ENCODE peak calls at places on chromosome 6, in nine cellular contexts. O is epithelial cell of esophagus, U is GM12865, A is pancreas, B is lung, N is IMR-90, S is NB4, Z is RWPE1, D is fibroblast of lung. X is an unnamed sample.

GRCh38 chr6:42522021-42522420 is 41.8 kb upstream of the UBR2 start:
- DNase-seq in O (no peak), U (no peak), A (no peak), B (no peak), N (peak), S (no peak), Z (no peak), D (peak), X (no peak)

GRCh38 chr6:44021628-44022295 is 105.5 kb downstream of the MRPL14 start:
- DNase-seq in O (no peak), U (no peak), A (no peak), B (no peak), N (no peak), S (no peak), Z (no peak), D (no peak), X (no peak)

GRCh38 chr6:150881911-150882481 is 16.5 kb downstream of the MTHFD1L start:
- DNase-seq in O (peak), U (no peak), A (no peak), B (no peak), N (peak), S (no peak), Z (peak), D (peak), X (no peak)

GRCh38 chr6:157531169-157531985 is 150.4 kb downstream of the ZDHHC14 start:
- DNase-seq in O (no peak), U (no peak), A (no peak), B (no peak), N (no peak), S (no peak), Z (no peak), D (no peak), X (no peak)

GRCh38 chr6:163398796-163399195 is 15.7 kb upstream of the QKI start:
- DNase-seq in O (no peak), U (peak), A (no peak), B (peak), N (no peak), S (peak), Z (no peak), D (no peak), X (no peak)

GRCh38 chr6:6610031-6610591 is 21.6 kb downstream of the LY86 start:
- DNase-seq in O (no peak), U (peak), A (no peak), B (no peak), N (no peak), S (peak), Z (no peak), D (no peak), X (no peak)

GRCh38 chr6:126134491-126134890 is 148.2 kb downstream of the TRMT11 start:
- DNase-seq in O (peak), U (no peak), A (no peak), B (no peak), N (no peak), S (no peak), Z (no peak), D (no peak), X (no peak)

GRCh38 chr6:137159912-137160311 is 13.5 kb downstream of the IL22RA2 start:
- DNase-seq in O (peak), U (no peak), A (no peak), B (no peak), N (no peak), S (no peak), Z (no peak), D (no peak), X (no peak)

GRCh38 chr6:17291778-17292177 is 10.6 kb downstream of the RBM24 start:
- DNase-seq in O (no peak), U (no peak), A (no peak), B (no peak), N (peak), S (no peak), Z (no peak), D (no peak), X (no peak)

GRCh38 chr6:53651149-53651763 is 14.3 kb downstream of the KLHL31 start:
- DNase-seq in O (peak), U (peak), A (peak), B (peak), N (peak), S (peak), Z (peak), D (peak), X (no peak)

GRCh38 chr6:131995924-131996323 is 44.8 kb upstream of the CCN2 start:
- DNase-seq in O (peak), U (no peak), A (no peak), B (no peak), N (peak), S (no peak), Z (peak), D (peak), X (no peak)

GRCh38 chr6:31572041-31572911 is at the start of gene LTA:
- DNase-seq in O (no peak), U (peak), A (no peak), B (no peak), N (no peak), S (no peak), Z (no peak), D (no peak), X (no peak)

GRCh38 chr6:170434114-170434820 is 118.8 kb downstream of the PSMB1 start:
- DNase-seq in O (no peak), U (no peak), A (no peak), B (no peak), N (peak), S (no peak), Z (no peak), D (peak), X (no peak)

GRCh38 chr6:43695078-43695966 is 7.7 kb upstream of the MRPS18A start:
- DNase-seq in O (peak), U (no peak), A (no peak), B (peak), N (no peak), S (no peak), Z (no peak), D (no peak), X (no peak)

GRCh38 chr6:52609968-52610367 is 33.1 kb upstream of the TRAM2 start:
- DNase-seq in O (no peak), U (no peak), A (no peak), B (no peak), N (no peak), S (no peak), Z (no peak), D (no peak), X (no peak)

GRCh38 chr6:113881473-113881980 is 24.4 kb downstream of the MARCKS start:
- DNase-seq in O (no peak), U (no peak), A (no peak), B (no peak), N (no peak), S (peak), Z (no peak), D (no peak), X (no peak)

GRCh38 chr6:112665114-112665513 is 318.0 kb downstream of the RFPL4B start:
- DNase-seq in O (no peak), U (no peak), A (no peak), B (no peak), N (peak), S (no peak), Z (no peak), D (peak), X (no peak)

GRCh38 chr6:112665815-112666214 is 318.7 kb downstream of the RFPL4B start:
- DNase-seq in O (peak), U (no peak), A (no peak), B (no peak), N (peak), S (no peak), Z (no peak), D (peak), X (no peak)

GRCh38 chr6:112660626-112661025 is 313.5 kb downstream of the RFPL4B start:
- DNase-seq in O (peak), U (no peak), A (no peak), B (no peak), N (no peak), S (no peak), Z (no peak), D (no peak), X (no peak)

GRCh38 chr6:112667427-112667826 is 320.3 kb downstream of the RFPL4B start:
- DNase-seq in O (no peak), U (no peak), A (no peak), B (no peak), N (no peak), S (no peak), Z (no peak), D (no peak), X (no peak)

GRCh38 chr6:112663705-112664104 is 316.6 kb downstream of the RFPL4B start:
- DNase-seq in O (peak), U (no peak), A (no peak), B (no peak), N (no peak), S (no peak), Z (no peak), D (no peak), X (no peak)
- TF ChIP-seq CTCF in O (no peak), U (no peak), A (no peak), B (no peak), N (no peak), S (no peak), Z (no peak), D (no peak), X (no peak)

GRCh38 chr6:117266948-117267347 is 1.6 kb downstream of the VGLL2 start:
- DNase-seq in O (no peak), U (no peak), A (no peak), B (no peak), N (no peak), S (no peak), Z (no peak), D (no peak), X (no peak)

GRCh38 chr6:117263353-117263927 is 1.9 kb upstream of the VGLL2 start:
- DNase-seq in O (no peak), U (no peak), A (no peak), B (no peak), N (no peak), S (no peak), Z (no peak), D (no peak), X (no peak)

GRCh38 chr6:117264487-117265424 is 602 bp upstream of the VGLL2 start:
- DNase-seq in O (no peak), U (peak), A (no peak), B (no peak), N (no peak), S (no peak), Z (no peak), D (peak), X (no peak)

GRCh38 chr6:117266267-117266797 is 974 bp downstream of the VGLL2 start:
- DNase-seq in O (no peak), U (no peak), A (no peak), B (no peak), N (no peak), S (no peak), Z (no peak), D (no peak), X (no peak)

GRCh38 chr6:117265425-117266266 is at the start of gene VGLL2:
- DNase-seq in O (peak), U (no peak), A (peak), B (no peak), N (peak), S (no peak), Z (no peak), D (peak), X (peak)
- TF ChIP-seq CTCF in O (no peak), U (no peak), A (no peak), B (no peak), N (no peak), S (no peak), Z (no peak), D (no peak), X (peak)

GRCh38 chr6:79673947-79674346 is 42.8 kb downstream of the SH3BGRL2 start:
- DNase-seq in O (no peak), U (no peak), A (no peak), B (no peak), N (no peak), S (no peak), Z (no peak), D (no peak), X (no peak)

GRCh38 chr6:79670789-79671188 is 39.7 kb downstream of the SH3BGRL2 start:
- DNase-seq in O (no peak), U (no peak), A (no peak), B (no peak), N (no peak), S (no peak), Z (no peak), D (no peak), X (no peak)

GRCh38 chr6:79671605-79672266 is 40.6 kb downstream of the SH3BGRL2 start:
- DNase-seq in O (peak), U (peak), A (peak), B (peak), N (peak), S (no peak), Z (peak), D (peak), X (no peak)

GRCh38 chr6:79669766-79670165 is 38.6 kb downstream of the SH3BGRL2 start:
- DNase-seq in O (no peak), U (no peak), A (no peak), B (no peak), N (no peak), S (no peak), Z (no peak), D (no peak), X (no peak)

GRCh38 chr6:79672631-79673065 is 41.5 kb downstream of the SH3BGRL2 start:
- DNase-seq in O (peak), U (peak), A (no peak), B (no peak), N (peak), S (peak), Z (peak), D (peak), X (no peak)
- TF ChIP-seq CTCF in O (peak), U (peak), A (no peak), B (no peak), N (peak), S (peak), Z (peak), D (peak), X (peak)

GRCh38 chr6:33004940-33005339 is 4.5 kb downstream of the HLA-DOA start:
- DNase-seq in O (no peak), U (no peak), A (no peak), B (no peak), N (no peak), S (no peak), Z (no peak), D (no peak), X (no peak)

GRCh38 chr6:33001685-33002084 is 7.7 kb downstream of the HLA-DOA start:
- DNase-seq in O (no peak), U (no peak), A (no peak), B (no peak), N (no peak), S (no peak), Z (no peak), D (no peak), X (no peak)

GRCh38 chr6:32995448-32995847 is 13.9 kb downstream of the HLA-DOA start:
- DNase-seq in O (no peak), U (no peak), A (no peak), B (no peak), N (no peak), S (no peak), Z (no peak), D (no peak), X (no peak)

DNA sequence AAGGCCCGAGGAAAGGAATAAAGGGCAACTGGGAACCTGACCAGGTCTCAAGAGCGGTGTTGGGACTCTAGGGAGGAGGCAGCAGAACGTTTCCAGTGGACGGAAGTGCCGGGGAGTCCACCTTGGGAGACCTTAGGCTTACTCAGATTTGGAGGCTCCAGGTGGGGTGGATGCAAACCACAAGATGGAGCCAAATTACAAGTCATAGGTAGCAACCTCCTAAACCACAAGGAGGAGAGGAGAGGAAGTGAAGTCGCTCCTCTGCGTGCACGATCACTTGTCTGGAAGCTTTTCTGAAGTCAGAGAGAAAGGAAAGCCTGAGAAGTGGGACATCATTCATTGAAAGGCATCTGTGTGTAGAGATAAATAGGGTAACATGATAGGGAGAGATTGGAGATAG is 9.3 kb downstream of the HLA-DOA start:
- DNase-seq in O (peak), U (peak), A (no peak), B (no peak), N (no peak), S (peak), Z (no peak), D (no peak), X (no peak)
- TF ChIP-seq CTCF in O (peak), U (peak), A (no peak), B (no peak), N (no peak), S (no peak), Z (no peak), D (no peak), X (peak)

X was measured in type B pancreatic cell.